ENCODE peak calls at places on chromosomes 13 and 19, in eight cellular contexts. One of them, this sample, is unnamed.

GRCh38 chr13:74274946-74275345 is 140.7 kb upstream of the KLF12 start:
- DNase-seq in osteoblast: no peak
- DNase-seq in thoracic aorta: no peak
- DNase-seq in testis: no peak
- DNase-seq in tibial artery: no peak
- DNase-seq in left ventricle myocardium inferior: no peak
- DNase-seq in choroid plexus epithelial cell: peak
- DNase-seq in fibroblast of pulmonary artery: no peak
- DNase-seq in this sample: no peak

GRCh38 chr13:93226623-93227279 is at the start of gene GPC6:
- DNase-seq in left ventricle myocardium inferior: no peak
- DNase-seq in choroid plexus epithelial cell: peak
- DNase-seq in testis: peak
- DNase-seq in thoracic aorta: no peak
- DNase-seq in tibial artery: no peak
- DNase-seq in osteoblast: peak
- DNase-seq in fibroblast of pulmonary artery: peak
- DNase-seq in this sample: peak

GRCh38 chr13:106477303-106477702 is 58.2 kb downstream of the EFNB2 start:
- DNase-seq in fibroblast of pulmonary artery: no peak
- DNase-seq in osteoblast: no peak
- DNase-seq in left ventricle myocardium inferior: no peak
- DNase-seq in tibial artery: no peak
- DNase-seq in thoracic aorta: no peak
- DNase-seq in choroid plexus epithelial cell: no peak
- DNase-seq in testis: no peak
- DNase-seq in this sample: no peak

GRCh38 chr19:17304386-17305047 is 1.2 kb upstream of the MRPL34 start:
- DNase-seq in testis: no peak
- DNase-seq in osteoblast: peak
- DNase-seq in thoracic aorta: no peak
- DNase-seq in choroid plexus epithelial cell: no peak
- DNase-seq in tibial artery: no peak
- DNase-seq in left ventricle myocardium inferior: no peak
- DNase-seq in fibroblast of pulmonary artery: no peak
- DNase-seq in this sample: no peak

GRCh38 chr13:107296804-107297203 is 728.9 kb upstream of the ARGLU1 start:
- DNase-seq in thoracic aorta: no peak
- DNase-seq in osteoblast: no peak
- DNase-seq in testis: no peak
- DNase-seq in choroid plexus epithelial cell: peak
- DNase-seq in left ventricle myocardium inferior: no peak
- DNase-seq in tibial artery: no peak
- DNase-seq in fibroblast of pulmonary artery: peak
- DNase-seq in this sample: no peak

GRCh38 chr13:57629821-57630235 is 1.7 kb upstream of the PCDH17 start:
- DNase-seq in testis: peak
- DNase-seq in tibial artery: peak
- DNase-seq in thoracic aorta: no peak
- DNase-seq in choroid plexus epithelial cell: peak
- DNase-seq in fibroblast of pulmonary artery: peak
- DNase-seq in left ventricle myocardium inferior: peak
- DNase-seq in osteoblast: peak
- DNase-seq in this sample: peak

GRCh38 chr13:49814551-49815270 is 22.2 kb upstream of the KPNA3 start:
- DNase-seq in osteoblast: no peak
- DNase-seq in thoracic aorta: no peak
- DNase-seq in fibroblast of pulmonary artery: no peak
- DNase-seq in testis: no peak
- DNase-seq in tibial artery: no peak
- DNase-seq in choroid plexus epithelial cell: no peak
- DNase-seq in left ventricle myocardium inferior: no peak
- DNase-seq in this sample: peak

GRCh38 chr13:80654638-80655249 is 313.8 kb upstream of the SPRY2 start:
- DNase-seq in tibial artery: no peak
- DNase-seq in testis: peak
- DNase-seq in osteoblast: peak
- DNase-seq in choroid plexus epithelial cell: no peak
- DNase-seq in thoracic aorta: no peak
- DNase-seq in fibroblast of pulmonary artery: no peak
- DNase-seq in left ventricle myocardium inferior: no peak
- DNase-seq in this sample: no peak

GRCh38 chr13:42970824-42971669 is 21.0 kb downstream of the EPSTI1 start:
- DNase-seq in testis: peak
- DNase-seq in osteoblast: no peak
- DNase-seq in thoracic aorta: no peak
- DNase-seq in left ventricle myocardium inferior: no peak
- DNase-seq in tibial artery: peak
- DNase-seq in fibroblast of pulmonary artery: peak
- DNase-seq in choroid plexus epithelial cell: peak
- DNase-seq in this sample: peak

GRCh38 chr13:107867701-107868661 is 347.4 kb downstream of the LIG4 start:
- DNase-seq in choroid plexus epithelial cell: peak
- DNase-seq in thoracic aorta: no peak
- DNase-seq in testis: peak
- DNase-seq in left ventricle myocardium inferior: no peak
- DNase-seq in fibroblast of pulmonary artery: peak
- DNase-seq in osteoblast: peak
- DNase-seq in tibial artery: no peak
- DNase-seq in this sample: peak

GRCh38 chr13:45335397-45336024 is 5.5 kb downstream of the TPT1 start:
- DNase-seq in thoracic aorta: no peak
- DNase-seq in testis: no peak
- DNase-seq in tibial artery: no peak
- DNase-seq in osteoblast: no peak
- DNase-seq in left ventricle myocardium inferior: no peak
- DNase-seq in fibroblast of pulmonary artery: peak
- DNase-seq in choroid plexus epithelial cell: no peak
- DNase-seq in this sample: peak

GRCh38 chr19:34066007-34066656 is 106.2 kb upstream of the LSM14A start:
- DNase-seq in tibial artery: no peak
- DNase-seq in osteoblast: no peak
- DNase-seq in thoracic aorta: no peak
- DNase-seq in testis: no peak
- DNase-seq in fibroblast of pulmonary artery: no peak
- DNase-seq in choroid plexus epithelial cell: no peak
- DNase-seq in left ventricle myocardium inferior: no peak
- DNase-seq in this sample: no peak

GRCh38 chr13:42832341-42833153 is 51.2 kb downstream of the FAM216B start:
- DNase-seq in left ventricle myocardium inferior: no peak
- DNase-seq in choroid plexus epithelial cell: peak
- DNase-seq in thoracic aorta: no peak
- DNase-seq in tibial artery: no peak
- DNase-seq in osteoblast: peak
- DNase-seq in testis: no peak
- DNase-seq in fibroblast of pulmonary artery: peak
- DNase-seq in this sample: peak

GRCh38 chr19:16315825-16316505 is 8.7 kb upstream of the KLF2 start:
- DNase-seq in testis: peak
- DNase-seq in choroid plexus epithelial cell: peak
- DNase-seq in fibroblast of pulmonary artery: peak
- DNase-seq in osteoblast: peak
- DNase-seq in tibial artery: peak
- DNase-seq in thoracic aorta: no peak
- DNase-seq in left ventricle myocardium inferior: peak
- DNase-seq in this sample: peak

GRCh38 chr13:45220403-45220802 is 19.6 kb upstream of the KCTD4 start:
- DNase-seq in fibroblast of pulmonary artery: no peak
- DNase-seq in testis: no peak
- DNase-seq in choroid plexus epithelial cell: no peak
- DNase-seq in osteoblast: no peak
- DNase-seq in thoracic aorta: no peak
- DNase-seq in left ventricle myocardium inferior: no peak
- DNase-seq in tibial artery: no peak
- DNase-seq in this sample: no peak

GRCh38 chr19:54312436-54313362 is at the start of gene LILRA5:
- DNase-seq in left ventricle myocardium inferior: peak
- DNase-seq in choroid plexus epithelial cell: no peak
- DNase-seq in testis: no peak
- DNase-seq in fibroblast of pulmonary artery: no peak
- DNase-seq in tibial artery: peak
- DNase-seq in osteoblast: peak
- DNase-seq in thoracic aorta: no peak
- DNase-seq in this sample: no peak

GRCh38 chr19:28213476-28214082 is 999.4 kb downstream of the UQCRFS1 start:
- DNase-seq in tibial artery: no peak
- DNase-seq in left ventricle myocardium inferior: no peak
- DNase-seq in testis: peak
- DNase-seq in thoracic aorta: no peak
- DNase-seq in osteoblast: no peak
- DNase-seq in choroid plexus epithelial cell: no peak
- DNase-seq in fibroblast of pulmonary artery: no peak
- DNase-seq in this sample: peak

GRCh38 chr19:3507371-3508120 is 1.4 kb downstream of the FZR1 start:
- DNase-seq in testis: peak
- DNase-seq in choroid plexus epithelial cell: no peak
- DNase-seq in left ventricle myocardium inferior: no peak
- DNase-seq in thoracic aorta: no peak
- DNase-seq in osteoblast: no peak
- DNase-seq in fibroblast of pulmonary artery: no peak
- DNase-seq in tibial artery: no peak
- DNase-seq in this sample: peak

GRCh38 chr13:53408847-53409568 is 380.4 kb downstream of the OLFM4 start:
- DNase-seq in testis: no peak
- DNase-seq in osteoblast: no peak
- DNase-seq in left ventricle myocardium inferior: no peak
- DNase-seq in fibroblast of pulmonary artery: no peak
- DNase-seq in thoracic aorta: no peak
- DNase-seq in tibial artery: no peak
- DNase-seq in choroid plexus epithelial cell: no peak
- DNase-seq in this sample: no peak

GRCh38 chr13:112880221-112880641 is 88.8 kb upstream of the MCF2L start:
- DNase-seq in thoracic aorta: no peak
- DNase-seq in fibroblast of pulmonary artery: no peak
- DNase-seq in choroid plexus epithelial cell: no peak
- DNase-seq in testis: no peak
- DNase-seq in tibial artery: peak
- DNase-seq in left ventricle myocardium inferior: no peak
- DNase-seq in osteoblast: no peak
- DNase-seq in this sample: no peak

GRCh38 chr19:15015946-15016542 is 33.2 kb upstream of the CASP14 start:
- DNase-seq in left ventricle myocardium inferior: no peak
- DNase-seq in tibial artery: no peak
- DNase-seq in choroid plexus epithelial cell: peak
- DNase-seq in osteoblast: peak
- DNase-seq in testis: peak
- DNase-seq in thoracic aorta: no peak
- DNase-seq in fibroblast of pulmonary artery: peak
- DNase-seq in this sample: peak

GRCh38 chr19:19026299-19026971 is 6.9 kb downstream of the SUGP2 start:
- DNase-seq in osteoblast: no peak
- DNase-seq in testis: peak
- DNase-seq in left ventricle myocardium inferior: no peak
- DNase-seq in fibroblast of pulmonary artery: peak
- DNase-seq in choroid plexus epithelial cell: peak
- DNase-seq in tibial artery: peak
- DNase-seq in thoracic aorta: no peak
- DNase-seq in this sample: no peak
- TF ChIP-seq CTCF in osteoblast: peak
- TF ChIP-seq CTCF in testis: no peak
- TF ChIP-seq CTCF in left ventricle myocardium inferior: no peak
- TF ChIP-seq CTCF in fibroblast of pulmonary artery: no peak
- TF ChIP-seq CTCF in choroid plexus epithelial cell: peak
- TF ChIP-seq CTCF in tibial artery: no peak
- TF ChIP-seq CTCF in thoracic aorta: no peak
- TF ChIP-seq CTCF in this sample: no peak

GRCh38 chr13:78606471-78607408 is 3.4 kb upstream of the POU4F1 start:
- DNase-seq in choroid plexus epithelial cell: no peak
- DNase-seq in fibroblast of pulmonary artery: no peak
- DNase-seq in left ventricle myocardium inferior: no peak
- DNase-seq in testis: no peak
- DNase-seq in tibial artery: no peak
- DNase-seq in thoracic aorta: no peak
- DNase-seq in osteoblast: peak
- DNase-seq in this sample: no peak

GRCh38 chr13:78609464-78610205 is 6.3 kb upstream of the POU4F1 start:
- DNase-seq in choroid plexus epithelial cell: no peak
- DNase-seq in left ventricle myocardium inferior: no peak
- DNase-seq in fibroblast of pulmonary artery: no peak
- DNase-seq in osteoblast: peak
- DNase-seq in thoracic aorta: no peak
- DNase-seq in testis: no peak
- DNase-seq in tibial artery: no peak
- DNase-seq in this sample: no peak

GRCh38 chr13:78608705-78609463 is 5.5 kb upstream of the POU4F1 start:
- DNase-seq in osteoblast: no peak
- DNase-seq in testis: no peak
- DNase-seq in fibroblast of pulmonary artery: no peak
- DNase-seq in choroid plexus epithelial cell: no peak
- DNase-seq in tibial artery: no peak
- DNase-seq in left ventricle myocardium inferior: no peak
- DNase-seq in thoracic aorta: no peak
- DNase-seq in this sample: no peak

GRCh38 chr13:78607409-78608253 is 4.3 kb upstream of the POU4F1 start:
- DNase-seq in left ventricle myocardium inferior: no peak
- DNase-seq in fibroblast of pulmonary artery: no peak
- DNase-seq in testis: no peak
- DNase-seq in choroid plexus epithelial cell: no peak
- DNase-seq in tibial artery: no peak
- DNase-seq in osteoblast: no peak
- DNase-seq in thoracic aorta: no peak
- DNase-seq in this sample: no peak

GRCh38 chr13:78608254-78608704 is 4.9 kb upstream of the POU4F1 start:
- DNase-seq in choroid plexus epithelial cell: no peak
- DNase-seq in osteoblast: no peak
- DNase-seq in testis: no peak
- DNase-seq in fibroblast of pulmonary artery: no peak
- DNase-seq in left ventricle myocardium inferior: no peak
- DNase-seq in thoracic aorta: no peak
- DNase-seq in tibial artery: no peak
- DNase-seq in this sample: no peak
- H3K4me3 ChIP-seq in choroid plexus epithelial cell: no peak
- H3K4me3 ChIP-seq in osteoblast: peak
- H3K4me3 ChIP-seq in testis: no peak
- H3K4me3 ChIP-seq in fibroblast of pulmonary artery: peak
- H3K4me3 ChIP-seq in left ventricle myocardium inferior: peak
- H3K4me3 ChIP-seq in thoracic aorta: peak
- H3K4me3 ChIP-seq in tibial artery: peak
- H3K4me3 ChIP-seq in this sample: peak

GRCh38 chr19:44614313-44614712 is 950 bp downstream of the IGSF23 start:
- DNase-seq in osteoblast: no peak
- DNase-seq in fibroblast of pulmonary artery: no peak
- DNase-seq in thoracic aorta: no peak
- DNase-seq in choroid plexus epithelial cell: no peak
- DNase-seq in tibial artery: no peak
- DNase-seq in left ventricle myocardium inferior: no peak
- DNase-seq in testis: no peak
- DNase-seq in this sample: no peak
- TF ChIP-seq CTCF in osteoblast: no peak
- TF ChIP-seq CTCF in fibroblast of pulmonary artery: no peak
- TF ChIP-seq CTCF in thoracic aorta: no peak
- TF ChIP-seq CTCF in choroid plexus epithelial cell: no peak
- TF ChIP-seq CTCF in tibial artery: no peak
- TF ChIP-seq CTCF in left ventricle myocardium inferior: no peak
- TF ChIP-seq CTCF in testis: no peak
- TF ChIP-seq CTCF in this sample: no peak

DNA sequence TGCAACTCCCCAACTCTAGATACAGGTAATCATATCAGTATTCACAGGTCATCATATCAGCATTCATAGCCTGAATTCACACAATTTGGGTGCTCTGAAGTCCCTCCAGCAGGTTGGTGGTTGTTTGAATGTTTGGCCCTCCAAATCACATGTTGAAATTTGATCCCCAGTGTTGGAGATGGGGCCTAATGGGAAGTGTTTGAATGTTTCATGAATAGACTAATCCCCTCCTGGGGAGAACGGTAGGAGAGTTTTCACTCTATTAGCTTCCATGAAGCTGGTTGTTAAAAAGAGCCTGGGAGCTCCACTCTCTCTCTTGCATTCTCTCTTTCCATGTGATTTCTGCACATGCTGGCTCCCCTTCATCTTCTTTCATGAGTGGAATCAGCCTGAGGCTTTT is 288.6 kb upstream of the PCDH9 start:
- DNase-seq in thoracic aorta: no peak
- DNase-seq in choroid plexus epithelial cell: peak
- DNase-seq in tibial artery: no peak
- DNase-seq in left ventricle myocardium inferior: no peak
- DNase-seq in testis: no peak
- DNase-seq in fibroblast of pulmonary artery: no peak
- DNase-seq in osteoblast: no peak
- DNase-seq in this sample: no peak
- H3K4me3 ChIP-seq in thoracic aorta: no peak
- H3K4me3 ChIP-seq in choroid plexus epithelial cell: no peak
- H3K4me3 ChIP-seq in tibial artery: no peak
- H3K4me3 ChIP-seq in left ventricle myocardium inferior: no peak
- H3K4me3 ChIP-seq in testis: no peak
- H3K4me3 ChIP-seq in fibroblast of pulmonary artery: no peak
- H3K4me3 ChIP-seq in osteoblast: no peak
- H3K4me3 ChIP-seq in this sample: no peak